ENCODE peak calls at places on chromosome 3, in eight cellular contexts. One of them, this sample, is unnamed.

GRCh38 chr3:142794510-142794909 is 70.7 kb downstream of the TRPC1 start:
- DNase-seq in hypothalamus: no peak
- DNase-seq in stimulated activated naive CD8-positive, alpha-beta T cell treated with anti-CD3 and anti-CD28 coated beads, Interleukin-15, amount 100 ng/mL, for 72 hours: no peak
- DNase-seq in DMS153: no peak
- DNase-seq in MCF 10A: no peak
- DNase-seq in GM03348: no peak
- DNase-seq in CD8-positive, alpha-beta memory T cell: no peak
- DNase-seq in stimulated activated CD4-positive, alpha-beta T cell treated with anti-CD3 and anti-CD28 coated beads, Interleukin-4, amount 100 ng/mL, for 48 hours: no peak
- DNase-seq in this sample: no peak

GRCh38 chr3:138389841-138390581 is 41.6 kb downstream of the MRAS start:
- DNase-seq in hypothalamus: no peak
- DNase-seq in stimulated activated naive CD8-positive, alpha-beta T cell treated with anti-CD3 and anti-CD28 coated beads, Interleukin-15, amount 100 ng/mL, for 72 hours: no peak
- DNase-seq in DMS153: no peak
- DNase-seq in MCF 10A: peak; percentile 92
- DNase-seq in GM03348: peak; percentile 94
- DNase-seq in CD8-positive, alpha-beta memory T cell: no peak
- DNase-seq in stimulated activated CD4-positive, alpha-beta T cell treated with anti-CD3 and anti-CD28 coated beads, Interleukin-4, amount 100 ng/mL, for 48 hours: no peak
- DNase-seq in this sample: peak; percentile 86

GRCh38 chr3:168424059-168424765 is 328.5 kb upstream of the GOLIM4 start:
- DNase-seq in hypothalamus: no peak
- DNase-seq in stimulated activated naive CD8-positive, alpha-beta T cell treated with anti-CD3 and anti-CD28 coated beads, Interleukin-15, amount 100 ng/mL, for 72 hours: no peak
- DNase-seq in DMS153: no peak
- DNase-seq in MCF 10A: no peak
- DNase-seq in GM03348: no peak
- DNase-seq in CD8-positive, alpha-beta memory T cell: no peak
- DNase-seq in stimulated activated CD4-positive, alpha-beta T cell treated with anti-CD3 and anti-CD28 coated beads, Interleukin-4, amount 100 ng/mL, for 48 hours: no peak
- DNase-seq in this sample: no peak

GRCh38 chr3:120177151-120177550 is 82.9 kb upstream of the GSK3B start:
- DNase-seq in hypothalamus: no peak
- DNase-seq in stimulated activated naive CD8-positive, alpha-beta T cell treated with anti-CD3 and anti-CD28 coated beads, Interleukin-15, amount 100 ng/mL, for 72 hours: no peak
- DNase-seq in DMS153: peak; percentile 63
- DNase-seq in MCF 10A: peak; percentile 93
- DNase-seq in GM03348: peak; percentile 83
- DNase-seq in CD8-positive, alpha-beta memory T cell: no peak
- DNase-seq in stimulated activated CD4-positive, alpha-beta T cell treated with anti-CD3 and anti-CD28 coated beads, Interleukin-4, amount 100 ng/mL, for 48 hours: no peak
- DNase-seq in this sample: peak; percentile 85

GRCh38 chr3:28250999-28251398 is 9.6 kb downstream of the CMC1 start:
- DNase-seq in hypothalamus: no peak
- DNase-seq in stimulated activated naive CD8-positive, alpha-beta T cell treated with anti-CD3 and anti-CD28 coated beads, Interleukin-15, amount 100 ng/mL, for 72 hours: no peak
- DNase-seq in DMS153: no peak
- DNase-seq in MCF 10A: no peak
- DNase-seq in GM03348: no peak
- DNase-seq in CD8-positive, alpha-beta memory T cell: no peak
- DNase-seq in stimulated activated CD4-positive, alpha-beta T cell treated with anti-CD3 and anti-CD28 coated beads, Interleukin-4, amount 100 ng/mL, for 48 hours: no peak
- DNase-seq in this sample: no peak

GRCh38 chr3:46089237-46090011 is 62.1 kb upstream of the XCR1 start:
- DNase-seq in hypothalamus: no peak
- DNase-seq in stimulated activated naive CD8-positive, alpha-beta T cell treated with anti-CD3 and anti-CD28 coated beads, Interleukin-15, amount 100 ng/mL, for 72 hours: no peak
- DNase-seq in DMS153: no peak
- DNase-seq in MCF 10A: peak; percentile 77
- DNase-seq in GM03348: peak; percentile 71
- DNase-seq in CD8-positive, alpha-beta memory T cell: no peak
- DNase-seq in stimulated activated CD4-positive, alpha-beta T cell treated with anti-CD3 and anti-CD28 coated beads, Interleukin-4, amount 100 ng/mL, for 48 hours: no peak
- DNase-seq in this sample: peak; percentile 87

GRCh38 chr3:38648659-38649499 is 608 bp downstream of the SCN5A start:
- DNase-seq in hypothalamus: no peak
- DNase-seq in stimulated activated naive CD8-positive, alpha-beta T cell treated with anti-CD3 and anti-CD28 coated beads, Interleukin-15, amount 100 ng/mL, for 72 hours: no peak
- DNase-seq in DMS153: no peak
- DNase-seq in MCF 10A: no peak
- DNase-seq in GM03348: no peak
- DNase-seq in CD8-positive, alpha-beta memory T cell: no peak
- DNase-seq in stimulated activated CD4-positive, alpha-beta T cell treated with anti-CD3 and anti-CD28 coated beads, Interleukin-4, amount 100 ng/mL, for 48 hours: no peak
- DNase-seq in this sample: peak; percentile 35

GRCh38 chr3:171101982-171102610 is 75.6 kb upstream of the SLC2A2 start:
- DNase-seq in hypothalamus: no peak
- DNase-seq in stimulated activated naive CD8-positive, alpha-beta T cell treated with anti-CD3 and anti-CD28 coated beads, Interleukin-15, amount 100 ng/mL, for 72 hours: no peak
- DNase-seq in DMS153: no peak
- DNase-seq in MCF 10A: peak; percentile 53
- DNase-seq in GM03348: peak; percentile 61
- DNase-seq in CD8-positive, alpha-beta memory T cell: no peak
- DNase-seq in stimulated activated CD4-positive, alpha-beta T cell treated with anti-CD3 and anti-CD28 coated beads, Interleukin-4, amount 100 ng/mL, for 48 hours: no peak
- DNase-seq in this sample: peak; percentile 71

GRCh38 chr3:21020681-21021080 is 730.3 kb downstream of the ZNF385D start:
- DNase-seq in hypothalamus: no peak
- DNase-seq in stimulated activated naive CD8-positive, alpha-beta T cell treated with anti-CD3 and anti-CD28 coated beads, Interleukin-15, amount 100 ng/mL, for 72 hours: no peak
- DNase-seq in DMS153: no peak
- DNase-seq in MCF 10A: no peak
- DNase-seq in GM03348: no peak
- DNase-seq in CD8-positive, alpha-beta memory T cell: no peak
- DNase-seq in stimulated activated CD4-positive, alpha-beta T cell treated with anti-CD3 and anti-CD28 coated beads, Interleukin-4, amount 100 ng/mL, for 48 hours: no peak
- DNase-seq in this sample: no peak

GRCh38 chr3:129231331-129232119 is 17.9 kb upstream of the COPG1 start:
- DNase-seq in hypothalamus: no peak
- DNase-seq in stimulated activated naive CD8-positive, alpha-beta T cell treated with anti-CD3 and anti-CD28 coated beads, Interleukin-15, amount 100 ng/mL, for 72 hours: no peak
- DNase-seq in DMS153: peak; percentile 27
- DNase-seq in MCF 10A: peak; percentile 38
- DNase-seq in GM03348: no peak
- DNase-seq in CD8-positive, alpha-beta memory T cell: no peak
- DNase-seq in stimulated activated CD4-positive, alpha-beta T cell treated with anti-CD3 and anti-CD28 coated beads, Interleukin-4, amount 100 ng/mL, for 48 hours: no peak
- DNase-seq in this sample: no peak

GRCh38 chr3:157146664-157147082 is 13.3 kb downstream of the CCNL1 start:
- DNase-seq in hypothalamus: no peak
- DNase-seq in stimulated activated naive CD8-positive, alpha-beta T cell treated with anti-CD3 and anti-CD28 coated beads, Interleukin-15, amount 100 ng/mL, for 72 hours: no peak
- DNase-seq in DMS153: no peak
- DNase-seq in MCF 10A: no peak
- DNase-seq in GM03348: no peak
- DNase-seq in CD8-positive, alpha-beta memory T cell: no peak
- DNase-seq in stimulated activated CD4-positive, alpha-beta T cell treated with anti-CD3 and anti-CD28 coated beads, Interleukin-4, amount 100 ng/mL, for 48 hours: no peak
- DNase-seq in this sample: no peak

This sample was measured in AG20443.